ENCODE peak calls at places on chromosomes 1 and 21, in five cellular contexts. One of them, this sample, is unnamed.

GRCh38 chr21:14741237-14741636 is 195.1 kb upstream of the SAMSN1 start:
- DNase-seq in stimulated activated CD4-positive, alpha-beta T cell treated with anti-CD3 and anti-CD28 coated beads, Interleukin-15, amount 100 ng/mL, for 1 hour: no peak
- DNase-seq in BE2C: no peak
- DNase-seq in HT1080: no peak
- DNase-seq in NCI-H510A treated with DMSO at 0.1 percent for 48 hours: no peak
- DNase-seq in this sample: no peak

GRCh38 chr1:85496881-85497582 is 32.1 kb upstream of the DDAH1 start:
- DNase-seq in stimulated activated CD4-positive, alpha-beta T cell treated with anti-CD3 and anti-CD28 coated beads, Interleukin-15, amount 100 ng/mL, for 1 hour: no peak
- DNase-seq in BE2C: no peak
- DNase-seq in HT1080: no peak
- DNase-seq in NCI-H510A treated with DMSO at 0.1 percent for 48 hours: no peak
- DNase-seq in this sample: peak

GRCh38 chr1:220556641-220557040 is 28.7 kb downstream of the MARK1 start:
- DNase-seq in stimulated activated CD4-positive, alpha-beta T cell treated with anti-CD3 and anti-CD28 coated beads, Interleukin-15, amount 100 ng/mL, for 1 hour: no peak
- DNase-seq in BE2C: no peak
- DNase-seq in HT1080: no peak
- DNase-seq in NCI-H510A treated with DMSO at 0.1 percent for 48 hours: no peak
- DNase-seq in this sample: no peak

GRCh38 chr1:55214903-55215193 is 316 bp downstream of the USP24 start:
- DNase-seq in stimulated activated CD4-positive, alpha-beta T cell treated with anti-CD3 and anti-CD28 coated beads, Interleukin-15, amount 100 ng/mL, for 1 hour: no peak
- DNase-seq in BE2C: peak
- DNase-seq in HT1080: no peak
- DNase-seq in NCI-H510A treated with DMSO at 0.1 percent for 48 hours: peak
- DNase-seq in this sample: peak

GRCh38 chr1:6175411-6175828 is 4.7 kb downstream of the CHD5 start:
- DNase-seq in stimulated activated CD4-positive, alpha-beta T cell treated with anti-CD3 and anti-CD28 coated beads, Interleukin-15, amount 100 ng/mL, for 1 hour: no peak
- DNase-seq in BE2C: no peak
- DNase-seq in HT1080: no peak
- DNase-seq in NCI-H510A treated with DMSO at 0.1 percent for 48 hours: no peak
- DNase-seq in this sample: no peak

GRCh38 chr1:67719329-67720196 is 34.6 kb downstream of the GADD45A start:
- DNase-seq in stimulated activated CD4-positive, alpha-beta T cell treated with anti-CD3 and anti-CD28 coated beads, Interleukin-15, amount 100 ng/mL, for 1 hour: no peak
- DNase-seq in BE2C: no peak
- DNase-seq in HT1080: no peak
- DNase-seq in NCI-H510A treated with DMSO at 0.1 percent for 48 hours: no peak
- DNase-seq in this sample: no peak

GRCh38 chr21:45294509-45295291 is 7.0 kb upstream of the POFUT2 start:
- DNase-seq in stimulated activated CD4-positive, alpha-beta T cell treated with anti-CD3 and anti-CD28 coated beads, Interleukin-15, amount 100 ng/mL, for 1 hour: no peak
- DNase-seq in BE2C: peak
- DNase-seq in HT1080: peak
- DNase-seq in NCI-H510A treated with DMSO at 0.1 percent for 48 hours: no peak
- DNase-seq in this sample: peak

GRCh38 chr1:83839566-83840173 is 159.3 kb downstream of the TTLL7 start:
- DNase-seq in stimulated activated CD4-positive, alpha-beta T cell treated with anti-CD3 and anti-CD28 coated beads, Interleukin-15, amount 100 ng/mL, for 1 hour: no peak
- DNase-seq in BE2C: no peak
- DNase-seq in HT1080: no peak
- DNase-seq in NCI-H510A treated with DMSO at 0.1 percent for 48 hours: no peak
- DNase-seq in this sample: peak

GRCh38 chr1:29514361-29515187 is 278.3 kb downstream of the PTPRU start:
- DNase-seq in stimulated activated CD4-positive, alpha-beta T cell treated with anti-CD3 and anti-CD28 coated beads, Interleukin-15, amount 100 ng/mL, for 1 hour: no peak
- DNase-seq in BE2C: no peak
- DNase-seq in HT1080: no peak
- DNase-seq in NCI-H510A treated with DMSO at 0.1 percent for 48 hours: no peak
- DNase-seq in this sample: no peak

GRCh38 chr21:44845418-44846200 is 27.7 kb upstream of the SUMO3 start:
- DNase-seq in stimulated activated CD4-positive, alpha-beta T cell treated with anti-CD3 and anti-CD28 coated beads, Interleukin-15, amount 100 ng/mL, for 1 hour: no peak
- DNase-seq in BE2C: peak
- DNase-seq in HT1080: peak
- DNase-seq in NCI-H510A treated with DMSO at 0.1 percent for 48 hours: no peak
- DNase-seq in this sample: peak

GRCh38 chr1:62318756-62319544 is at the start of gene KANK4:
- DNase-seq in stimulated activated CD4-positive, alpha-beta T cell treated with anti-CD3 and anti-CD28 coated beads, Interleukin-15, amount 100 ng/mL, for 1 hour: no peak
- DNase-seq in BE2C: peak
- DNase-seq in HT1080: no peak
- DNase-seq in NCI-H510A treated with DMSO at 0.1 percent for 48 hours: no peak
- DNase-seq in this sample: peak